ENCODE peak calls at places on chromosome 21, in seven cellular contexts. One of them, this sample, is unnamed.

GRCh38 chr21:46639489-46640386 is 4.3 kb downstream of the PRMT2 start:
- DNase-seq in EH: peak; percentile 35
- DNase-seq in right atrium auricular region: no peak
- DNase-seq in stimulated activated CD8-positive, alpha-beta memory T cell treated with anti-CD3 and anti-CD28 coated beads, Interleukin-7, amount 100 ng/mL, for 1 hour: no peak
- DNase-seq in neural crest cell: no peak
- DNase-seq in NCI-H1694: peak; percentile 57
- DNase-seq in Calu3: no peak
- DNase-seq in this sample: no peak

GRCh38 chr21:28442624-28443023 is 550.1 kb downstream of the LTN1 start:
- DNase-seq in NCI-H1694: no peak
- DNase-seq in neural crest cell: no peak
- DNase-seq in Calu3: no peak
- DNase-seq in stimulated activated CD8-positive, alpha-beta memory T cell treated with anti-CD3 and anti-CD28 coated beads, Interleukin-7, amount 100 ng/mL, for 1 hour: no peak
- DNase-seq in right atrium auricular region: no peak
- DNase-seq in EH: peak; percentile 90
- DNase-seq in this sample: no peak

GRCh38 chr21:41213081-41213480 is 45.1 kb downstream of the BACE2 start:
- DNase-seq in right atrium auricular region: no peak
- DNase-seq in Calu3: no peak
- DNase-seq in stimulated activated CD8-positive, alpha-beta memory T cell treated with anti-CD3 and anti-CD28 coated beads, Interleukin-7, amount 100 ng/mL, for 1 hour: no peak
- DNase-seq in NCI-H1694: no peak
- DNase-seq in neural crest cell: no peak
- DNase-seq in EH: no peak
- DNase-seq in this sample: no peak

GRCh38 chr21:29296452-29296851 is 2.3 kb upstream of the BACH1 start:
- DNase-seq in right atrium auricular region: no peak
- DNase-seq in Calu3: no peak
- DNase-seq in neural crest cell: no peak
- DNase-seq in EH: no peak
- DNase-seq in stimulated activated CD8-positive, alpha-beta memory T cell treated with anti-CD3 and anti-CD28 coated beads, Interleukin-7, amount 100 ng/mL, for 1 hour: no peak
- DNase-seq in NCI-H1694: no peak
- DNase-seq in this sample: no peak

GRCh38 chr21:23853796-23854379 is 1753.4 kb downstream of the MRPL39 start:
- DNase-seq in Calu3: peak; percentile 1
- DNase-seq in EH: no peak
- DNase-seq in NCI-H1694: no peak
- DNase-seq in right atrium auricular region: no peak
- DNase-seq in neural crest cell: no peak
- DNase-seq in stimulated activated CD8-positive, alpha-beta memory T cell treated with anti-CD3 and anti-CD28 coated beads, Interleukin-7, amount 100 ng/mL, for 1 hour: no peak
- DNase-seq in this sample: no peak

GRCh38 chr21:39348355-39349210 is at the start of gene HMGN1:
- DNase-seq in EH: peak; percentile 86
- DNase-seq in stimulated activated CD8-positive, alpha-beta memory T cell treated with anti-CD3 and anti-CD28 coated beads, Interleukin-7, amount 100 ng/mL, for 1 hour: peak; percentile 71
- DNase-seq in right atrium auricular region: peak; percentile 76
- DNase-seq in neural crest cell: peak; percentile 78
- DNase-seq in Calu3: peak; percentile 83
- DNase-seq in NCI-H1694: peak; percentile 91
- DNase-seq in this sample: peak; percentile 90

GRCh38 chr21:16570196-16570595 is 840.4 kb downstream of the USP25 start:
- DNase-seq in stimulated activated CD8-positive, alpha-beta memory T cell treated with anti-CD3 and anti-CD28 coated beads, Interleukin-7, amount 100 ng/mL, for 1 hour: no peak
- DNase-seq in right atrium auricular region: no peak
- DNase-seq in Calu3: no peak
- DNase-seq in neural crest cell: no peak
- DNase-seq in NCI-H1694: no peak
- DNase-seq in EH: peak; percentile 15
- DNase-seq in this sample: no peak

GRCh38 chr21:36209626-36210171 is 53.1 kb downstream of the DOP1B start:
- DNase-seq in Calu3: peak; percentile 59
- DNase-seq in NCI-H1694: peak; percentile 34
- DNase-seq in EH: peak; percentile 70
- DNase-seq in neural crest cell: no peak
- DNase-seq in stimulated activated CD8-positive, alpha-beta memory T cell treated with anti-CD3 and anti-CD28 coated beads, Interleukin-7, amount 100 ng/mL, for 1 hour: peak; percentile 2
- DNase-seq in right atrium auricular region: no peak
- DNase-seq in this sample: no peak

GRCh38 chr21:15894596-15894995 is 164.8 kb downstream of the USP25 start:
- DNase-seq in Calu3: no peak
- DNase-seq in neural crest cell: no peak
- DNase-seq in right atrium auricular region: no peak
- DNase-seq in stimulated activated CD8-positive, alpha-beta memory T cell treated with anti-CD3 and anti-CD28 coated beads, Interleukin-7, amount 100 ng/mL, for 1 hour: no peak
- DNase-seq in EH: peak; percentile 16
- DNase-seq in NCI-H1694: peak; percentile 19
- DNase-seq in this sample: no peak

This sample was measured in glutamatergic neuron.